ENCODE peak calls at places on chromosomes 6 and 20, in five cellular contexts. One of them, this sample, is unnamed.

GRCh38 chr20:16308754-16309153 is 264.5 kb downstream of the KIF16B start:
- DNase-seq in aorta: no peak
- DNase-seq in kidney epithelial cell: no peak
- DNase-seq in heart left ventricle: no peak
- DNase-seq in lower lobe of right lung: no peak
- DNase-seq in this sample: peak; percentile 18

GRCh38 chr20:39944861-39945260 is 744.2 kb downstream of the MAFB start:
- DNase-seq in lower lobe of right lung: no peak
- DNase-seq in aorta: no peak
- DNase-seq in kidney epithelial cell: no peak
- DNase-seq in heart left ventricle: no peak
- DNase-seq in this sample: no peak

GRCh38 chr6:35392111-35392702 is 49.8 kb downstream of the PPARD start:
- DNase-seq in heart left ventricle: peak; percentile 16
- DNase-seq in lower lobe of right lung: peak; percentile 84
- DNase-seq in aorta: no peak
- DNase-seq in kidney epithelial cell: no peak
- DNase-seq in this sample: no peak

GRCh38 chr20:32762754-32763201 is 593 bp downstream of the DNMT3B start:
- DNase-seq in lower lobe of right lung: no peak
- DNase-seq in heart left ventricle: no peak
- DNase-seq in aorta: peak; percentile 81
- DNase-seq in kidney epithelial cell: no peak
- DNase-seq in this sample: no peak

GRCh38 chr20:36540551-36541211 is 638 bp upstream of the MYL9 start:
- DNase-seq in lower lobe of right lung: peak; percentile 56
- DNase-seq in heart left ventricle: no peak
- DNase-seq in aorta: peak; percentile 82
- DNase-seq in kidney epithelial cell: no peak
- DNase-seq in this sample: peak; percentile 5

GRCh38 chr6:45608252-45608911 is 230.6 kb upstream of the SUPT3H start:
- DNase-seq in lower lobe of right lung: no peak
- DNase-seq in heart left ventricle: no peak
- DNase-seq in aorta: no peak
- DNase-seq in kidney epithelial cell: peak; percentile 70
- DNase-seq in this sample: peak; percentile 26

GRCh38 chr6:119620846-119621570 is 271.4 kb upstream of the MAN1A1 start:
- DNase-seq in kidney epithelial cell: peak; percentile 48
- DNase-seq in lower lobe of right lung: no peak
- DNase-seq in aorta: no peak
- DNase-seq in heart left ventricle: no peak
- DNase-seq in this sample: peak; percentile 91

GRCh38 chr6:117555882-117556498 is 46.3 kb downstream of the GOPC start:
- DNase-seq in heart left ventricle: peak; percentile 33
- DNase-seq in lower lobe of right lung: no peak
- DNase-seq in aorta: no peak
- DNase-seq in kidney epithelial cell: no peak
- DNase-seq in this sample: no peak

GRCh38 chr20:48052492-48052870 is 267.2 kb upstream of the SULF2 start:
- DNase-seq in kidney epithelial cell: no peak
- DNase-seq in lower lobe of right lung: no peak
- DNase-seq in aorta: no peak
- DNase-seq in heart left ventricle: no peak
- DNase-seq in this sample: no peak

GRCh38 chr20:29079769-29080690 is 2177.4 kb upstream of the DEFB115 start:
- DNase-seq in lower lobe of right lung: no peak
- DNase-seq in kidney epithelial cell: no peak
- DNase-seq in aorta: peak; percentile 76
- DNase-seq in heart left ventricle: peak; percentile 29
- DNase-seq in this sample: peak; percentile 2

DNA sequence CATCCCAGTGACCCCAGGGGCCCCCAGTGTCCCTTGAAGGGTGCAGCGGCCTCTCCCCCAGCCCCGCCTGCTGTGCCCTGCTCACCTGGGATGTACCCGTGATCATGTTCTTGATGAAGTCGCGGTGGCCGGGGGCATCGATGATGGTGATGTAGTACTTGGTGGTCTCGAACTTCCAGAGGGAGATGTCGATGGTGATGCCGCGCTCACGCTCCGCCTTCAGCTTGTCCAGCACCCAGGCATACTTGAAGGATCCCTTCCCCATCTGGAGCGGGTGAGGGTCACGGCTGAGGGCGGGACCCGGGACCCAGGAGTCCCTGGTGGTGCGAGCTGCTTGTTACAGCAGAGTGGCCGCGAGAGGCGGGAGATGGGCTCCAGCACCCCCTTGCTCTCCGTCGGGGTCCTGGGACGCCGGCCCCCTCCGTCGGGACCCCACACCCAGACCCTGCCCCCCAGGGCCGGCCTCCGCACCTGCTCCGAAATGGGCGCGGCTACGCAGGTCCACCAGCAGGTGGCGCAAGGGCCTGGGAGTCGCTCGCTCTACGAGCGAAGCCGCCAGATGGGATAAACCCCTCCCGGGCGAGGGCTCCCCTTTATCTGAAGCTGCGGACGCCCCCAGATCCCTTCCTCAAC is 3.0 kb downstream of the EEF1A2 start:
- DNase-seq in heart left ventricle: peak; percentile 67
- DNase-seq in lower lobe of right lung: peak; percentile 83
- DNase-seq in aorta: peak; percentile 91
- DNase-seq in kidney epithelial cell: no peak
- DNase-seq in this sample: no peak
- H3K4me3 ChIP-seq in heart left ventricle: peak overlapping the region; percentile 72
- H3K4me3 ChIP-seq in lower lobe of right lung: peak overlapping the region; percentile 48
- H3K4me3 ChIP-seq in aorta: no peak overlapping the region
- H3K4me3 ChIP-seq in kidney epithelial cell: no peak overlapping the region
- H3K4me3 ChIP-seq in this sample: peak overlapping the region; percentile 15

GRCh38 chr6:98946266-98946817 is 1.4 kb downstream of the FBXL4 start:
- DNase-seq in kidney epithelial cell: no peak
- DNase-seq in aorta: no peak
- DNase-seq in lower lobe of right lung: no peak
- DNase-seq in heart left ventricle: no peak
- DNase-seq in this sample: no peak
- H3K4me3 ChIP-seq in kidney epithelial cell: peak overlapping the region; percentile 72
- H3K4me3 ChIP-seq in aorta: peak overlapping the region; percentile 84
- H3K4me3 ChIP-seq in lower lobe of right lung: peak overlapping the region; percentile 75
- H3K4me3 ChIP-seq in heart left ventricle: peak overlapping the region; percentile 84
- H3K4me3 ChIP-seq in this sample: peak overlapping the region; percentile 70

DNA sequence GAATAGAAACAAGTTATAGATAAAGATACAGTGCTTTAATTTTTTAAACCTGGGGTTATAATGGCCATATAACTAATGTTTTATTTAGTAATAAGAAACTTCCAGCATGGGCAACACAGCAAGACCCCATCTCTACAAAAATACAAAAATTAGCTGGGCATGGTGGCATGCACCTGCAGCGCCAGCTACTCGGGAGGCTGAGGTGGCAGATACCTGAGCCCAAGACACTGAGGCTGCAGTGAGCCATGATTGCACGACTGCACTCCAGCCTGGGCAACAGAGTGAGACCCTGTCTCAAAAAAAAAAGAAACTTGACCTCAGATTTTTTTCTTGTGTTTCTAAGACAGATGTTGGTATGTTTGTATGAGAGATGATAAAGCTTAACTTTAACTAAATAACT is 22.9 kb downstream of the EEF1A1 start:
- DNase-seq in heart left ventricle: no peak
- DNase-seq in aorta: no peak
- DNase-seq in kidney epithelial cell: no peak
- DNase-seq in lower lobe of right lung: no peak
- DNase-seq in this sample: no peak
- H3K4me3 ChIP-seq in heart left ventricle: no peak overlapping the region
- H3K4me3 ChIP-seq in aorta: no peak overlapping the region
- H3K4me3 ChIP-seq in kidney epithelial cell: no peak overlapping the region
- H3K4me3 ChIP-seq in lower lobe of right lung: no peak overlapping the region
- H3K4me3 ChIP-seq in this sample: no peak overlapping the region

GRCh38 chr6:159174263-159174974 is 5.2 kb downstream of the FNDC1 start:
- DNase-seq in heart left ventricle: peak; percentile 61
- DNase-seq in aorta: peak; percentile 92
- DNase-seq in kidney epithelial cell: no peak
- DNase-seq in lower lobe of right lung: peak; percentile 84
- DNase-seq in this sample: no peak
- H3K4me3 ChIP-seq in heart left ventricle: no peak overlapping the region
- H3K4me3 ChIP-seq in aorta: no peak overlapping the region
- H3K4me3 ChIP-seq in kidney epithelial cell: no peak overlapping the region
- H3K4me3 ChIP-seq in lower lobe of right lung: no peak overlapping the region
- H3K4me3 ChIP-seq in this sample: no peak overlapping the region

GRCh38 chr20:34559311-34560140 is 1.0 kb downstream of the MAP1LC3A start:
- DNase-seq in lower lobe of right lung: no peak
- DNase-seq in aorta: no peak
- DNase-seq in heart left ventricle: peak; percentile 30
- DNase-seq in kidney epithelial cell: no peak
- DNase-seq in this sample: no peak
- H3K4me3 ChIP-seq in lower lobe of right lung: peak overlapping the region; percentile 70
- H3K4me3 ChIP-seq in aorta: peak overlapping the region; percentile 43
- H3K4me3 ChIP-seq in heart left ventricle: peak overlapping the region; percentile 86
- H3K4me3 ChIP-seq in kidney epithelial cell: peak overlapping the region; percentile 65
- H3K4me3 ChIP-seq in this sample: peak overlapping the region; percentile 60

GRCh38 chr6:108247965-108248536 is 12.8 kb downstream of the SNX3 start:
- DNase-seq in heart left ventricle: no peak
- DNase-seq in aorta: no peak
- DNase-seq in kidney epithelial cell: no peak
- DNase-seq in lower lobe of right lung: no peak
- DNase-seq in this sample: no peak

GRCh38 chr6:108254436-108255410 is 6.1 kb downstream of the SNX3 start:
- DNase-seq in aorta: no peak
- DNase-seq in heart left ventricle: no peak
- DNase-seq in kidney epithelial cell: no peak
- DNase-seq in lower lobe of right lung: no peak
- DNase-seq in this sample: no peak

GRCh38 chr6:108250240-108250866 is 10.5 kb downstream of the SNX3 start:
- DNase-seq in aorta: no peak
- DNase-seq in heart left ventricle: no peak
- DNase-seq in kidney epithelial cell: no peak
- DNase-seq in lower lobe of right lung: no peak
- DNase-seq in this sample: peak; percentile 1

GRCh38 chr6:108252055-108252454 is 8.8 kb downstream of the SNX3 start:
- DNase-seq in heart left ventricle: no peak
- DNase-seq in lower lobe of right lung: no peak
- DNase-seq in kidney epithelial cell: no peak
- DNase-seq in aorta: no peak
- DNase-seq in this sample: no peak

DNA sequence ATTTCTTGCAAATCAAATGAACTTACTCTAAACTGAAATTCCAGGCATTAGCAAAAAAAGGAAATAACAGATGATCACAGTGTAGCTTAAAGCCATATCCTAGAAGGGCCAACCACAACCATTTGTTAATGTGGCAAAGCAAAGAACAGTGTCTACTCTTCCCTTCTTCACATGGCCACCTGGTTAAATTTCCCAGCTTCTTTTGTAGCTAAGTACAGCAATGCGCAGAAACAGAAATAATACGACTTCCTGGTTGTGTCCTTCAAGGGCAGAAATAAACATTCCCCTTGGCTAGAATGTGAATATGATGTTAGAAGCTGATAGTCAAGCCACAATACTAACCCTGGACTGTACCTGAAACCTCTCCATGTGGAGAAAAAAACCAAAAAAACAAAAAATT is 9.6 kb downstream of the SNX3 start:
- DNase-seq in aorta: no peak
- DNase-seq in heart left ventricle: no peak
- DNase-seq in lower lobe of right lung: no peak
- DNase-seq in kidney epithelial cell: no peak
- DNase-seq in this sample: no peak
- H3K4me3 ChIP-seq in aorta: no peak overlapping the region
- H3K4me3 ChIP-seq in heart left ventricle: no peak overlapping the region
- H3K4me3 ChIP-seq in lower lobe of right lung: no peak overlapping the region
- H3K4me3 ChIP-seq in kidney epithelial cell: no peak overlapping the region
- H3K4me3 ChIP-seq in this sample: no peak overlapping the region

DNA sequence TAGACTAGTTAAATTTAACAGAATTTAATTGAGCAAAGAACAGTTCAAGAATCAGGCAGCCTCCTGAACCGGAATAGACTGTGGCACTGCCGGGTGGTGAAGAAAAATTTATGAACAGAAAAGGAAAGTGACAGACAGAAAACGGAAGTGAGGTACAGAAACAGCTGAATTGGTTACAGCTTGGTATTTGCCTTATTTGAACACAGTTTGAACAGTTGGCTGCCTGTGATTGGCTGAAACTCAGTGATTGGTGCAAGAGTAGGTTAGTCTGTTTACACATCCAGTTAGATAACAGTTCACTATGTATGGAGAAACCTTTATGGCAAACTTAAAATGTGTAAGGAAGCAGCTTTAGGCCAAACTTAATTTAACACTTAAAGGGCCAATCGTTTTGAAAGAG is 116.0 kb upstream of the CITED2 start:
- DNase-seq in lower lobe of right lung: no peak
- DNase-seq in heart left ventricle: no peak
- DNase-seq in kidney epithelial cell: no peak
- DNase-seq in aorta: no peak
- DNase-seq in this sample: no peak
- H3K4me3 ChIP-seq in lower lobe of right lung: no peak overlapping the region
- H3K4me3 ChIP-seq in heart left ventricle: no peak overlapping the region
- H3K4me3 ChIP-seq in kidney epithelial cell: no peak overlapping the region
- H3K4me3 ChIP-seq in aorta: no peak overlapping the region
- H3K4me3 ChIP-seq in this sample: no peak overlapping the region

GRCh38 chr6:132089173-132089572 is 138.0 kb upstream of the CCN2 start:
- DNase-seq in kidney epithelial cell: no peak
- DNase-seq in heart left ventricle: no peak
- DNase-seq in lower lobe of right lung: no peak
- DNase-seq in aorta: no peak
- DNase-seq in this sample: no peak
- H3K4me3 ChIP-seq in kidney epithelial cell: no peak overlapping the region
- H3K4me3 ChIP-seq in heart left ventricle: no peak overlapping the region
- H3K4me3 ChIP-seq in lower lobe of right lung: no peak overlapping the region
- H3K4me3 ChIP-seq in aorta: no peak overlapping the region
- H3K4me3 ChIP-seq in this sample: no peak overlapping the region